ENCODE peak calls at places on chromosomes 6 and 20, in six cellular contexts. One of them, this sample, is unnamed.

GRCh38 chr20:60057123-60057865 is 99.1 kb downstream of the CDH26 start:
- DNase-seq in IMR-90: peak
- DNase-seq in fibroblast of villous mesenchyme: peak
- DNase-seq in GM12878: peak
- DNase-seq in tibial nerve: no peak
- DNase-seq in fibroblast of the aortic adventitia: peak
- DNase-seq in this sample: peak

GRCh38 chr6:166758136-166758704 is 131.2 kb upstream of the RPS6KA2 start:
- DNase-seq in IMR-90: no peak
- DNase-seq in fibroblast of villous mesenchyme: no peak
- DNase-seq in GM12878: no peak
- DNase-seq in tibial nerve: no peak
- DNase-seq in fibroblast of the aortic adventitia: no peak
- DNase-seq in this sample: no peak

GRCh38 chr20:3515379-3516175 is 44.8 kb downstream of the ATRN start:
- DNase-seq in IMR-90: peak
- DNase-seq in fibroblast of villous mesenchyme: peak
- DNase-seq in GM12878: no peak
- DNase-seq in tibial nerve: no peak
- DNase-seq in fibroblast of the aortic adventitia: no peak
- DNase-seq in this sample: no peak

GRCh38 chr6:168616807-168617756 is 176.1 kb downstream of the SMOC2 start:
- DNase-seq in IMR-90: no peak
- DNase-seq in fibroblast of villous mesenchyme: no peak
- DNase-seq in GM12878: no peak
- DNase-seq in tibial nerve: no peak
- DNase-seq in fibroblast of the aortic adventitia: peak
- DNase-seq in this sample: no peak

GRCh38 chr6:148455225-148455624 is 112.6 kb downstream of the SASH1 start:
- DNase-seq in IMR-90: peak
- DNase-seq in fibroblast of villous mesenchyme: peak
- DNase-seq in GM12878: no peak
- DNase-seq in tibial nerve: no peak
- DNase-seq in fibroblast of the aortic adventitia: peak
- DNase-seq in this sample: no peak

GRCh38 chr20:20207291-20207690 is 155.0 kb downstream of the CFAP61 start:
- DNase-seq in IMR-90: no peak
- DNase-seq in fibroblast of villous mesenchyme: no peak
- DNase-seq in GM12878: no peak
- DNase-seq in tibial nerve: no peak
- DNase-seq in fibroblast of the aortic adventitia: no peak
- DNase-seq in this sample: no peak

GRCh38 chr20:4550740-4551139 is 171.0 kb upstream of the PRND start:
- DNase-seq in IMR-90: peak
- DNase-seq in fibroblast of villous mesenchyme: no peak
- DNase-seq in GM12878: no peak
- DNase-seq in tibial nerve: no peak
- DNase-seq in fibroblast of the aortic adventitia: no peak
- DNase-seq in this sample: peak

GRCh38 chr6:112216699-112217551 is 37.4 kb downstream of the LAMA4 start:
- DNase-seq in IMR-90: peak
- DNase-seq in fibroblast of villous mesenchyme: peak
- DNase-seq in GM12878: no peak
- DNase-seq in tibial nerve: no peak
- DNase-seq in fibroblast of the aortic adventitia: peak
- DNase-seq in this sample: peak

GRCh38 chr6:34791842-34792604 is at the start of gene BLTP3A:
- DNase-seq in IMR-90: peak
- DNase-seq in fibroblast of villous mesenchyme: peak
- DNase-seq in GM12878: no peak
- DNase-seq in tibial nerve: peak
- DNase-seq in fibroblast of the aortic adventitia: peak
- DNase-seq in this sample: no peak

GRCh38 chr6:34115396-34116314 is 30.2 kb downstream of the GRM4 start:
- DNase-seq in IMR-90: peak
- DNase-seq in fibroblast of villous mesenchyme: peak
- DNase-seq in GM12878: no peak
- DNase-seq in tibial nerve: no peak
- DNase-seq in fibroblast of the aortic adventitia: peak
- DNase-seq in this sample: no peak

GRCh38 chr20:8492182-8492581 is 360.1 kb downstream of the PLCB1 start:
- DNase-seq in IMR-90: no peak
- DNase-seq in fibroblast of villous mesenchyme: no peak
- DNase-seq in GM12878: no peak
- DNase-seq in tibial nerve: no peak
- DNase-seq in fibroblast of the aortic adventitia: peak
- DNase-seq in this sample: no peak

GRCh38 chr6:75424610-75425548 is 68.7 kb downstream of the FILIP1 start:
- DNase-seq in IMR-90: peak
- DNase-seq in fibroblast of villous mesenchyme: peak
- DNase-seq in GM12878: no peak
- DNase-seq in tibial nerve: no peak
- DNase-seq in fibroblast of the aortic adventitia: no peak
- DNase-seq in this sample: no peak

GRCh38 chr20:45268531-45268930 is 14.2 kb upstream of the SLPI start:
- DNase-seq in IMR-90: no peak
- DNase-seq in fibroblast of villous mesenchyme: peak
- DNase-seq in GM12878: no peak
- DNase-seq in tibial nerve: no peak
- DNase-seq in fibroblast of the aortic adventitia: peak
- DNase-seq in this sample: no peak

GRCh38 chr20:3000852-3001523 is 42.4 kb upstream of the GNRH2 start:
- DNase-seq in IMR-90: peak
- DNase-seq in fibroblast of villous mesenchyme: peak
- DNase-seq in GM12878: no peak
- DNase-seq in tibial nerve: no peak
- DNase-seq in fibroblast of the aortic adventitia: peak
- DNase-seq in this sample: no peak

GRCh38 chr6:35955071-35955470 is 34.2 kb upstream of the SRPK1 start:
- DNase-seq in IMR-90: peak
- DNase-seq in fibroblast of villous mesenchyme: no peak
- DNase-seq in GM12878: no peak
- DNase-seq in tibial nerve: no peak
- DNase-seq in fibroblast of the aortic adventitia: peak
- DNase-seq in this sample: no peak

GRCh38 chr6:35954335-35954734 is 33.4 kb upstream of the SRPK1 start:
- DNase-seq in IMR-90: peak
- DNase-seq in fibroblast of villous mesenchyme: no peak
- DNase-seq in GM12878: no peak
- DNase-seq in tibial nerve: no peak
- DNase-seq in fibroblast of the aortic adventitia: no peak
- DNase-seq in this sample: no peak

GRCh38 chr6:35955521-35955920 is 34.6 kb upstream of the SRPK1 start:
- DNase-seq in IMR-90: no peak
- DNase-seq in fibroblast of villous mesenchyme: no peak
- DNase-seq in GM12878: no peak
- DNase-seq in tibial nerve: no peak
- DNase-seq in fibroblast of the aortic adventitia: no peak
- DNase-seq in this sample: no peak

GRCh38 chr6:35960192-35960591 is 39.3 kb upstream of the SRPK1 start:
- DNase-seq in IMR-90: peak
- DNase-seq in fibroblast of villous mesenchyme: no peak
- DNase-seq in GM12878: no peak
- DNase-seq in tibial nerve: no peak
- DNase-seq in fibroblast of the aortic adventitia: peak
- DNase-seq in this sample: no peak

GRCh38 chr6:35955970-35956369 is 35.1 kb upstream of the SRPK1 start:
- DNase-seq in IMR-90: no peak
- DNase-seq in fibroblast of villous mesenchyme: no peak
- DNase-seq in GM12878: no peak
- DNase-seq in tibial nerve: no peak
- DNase-seq in fibroblast of the aortic adventitia: no peak
- DNase-seq in this sample: no peak
- TF ChIP-seq CTCF in IMR-90: peak
- TF ChIP-seq CTCF in fibroblast of villous mesenchyme: peak
- TF ChIP-seq CTCF in GM12878: peak
- TF ChIP-seq CTCF in tibial nerve: no peak
- TF ChIP-seq CTCF in fibroblast of the aortic adventitia: no peak
- TF ChIP-seq CTCF in this sample: peak

DNA sequence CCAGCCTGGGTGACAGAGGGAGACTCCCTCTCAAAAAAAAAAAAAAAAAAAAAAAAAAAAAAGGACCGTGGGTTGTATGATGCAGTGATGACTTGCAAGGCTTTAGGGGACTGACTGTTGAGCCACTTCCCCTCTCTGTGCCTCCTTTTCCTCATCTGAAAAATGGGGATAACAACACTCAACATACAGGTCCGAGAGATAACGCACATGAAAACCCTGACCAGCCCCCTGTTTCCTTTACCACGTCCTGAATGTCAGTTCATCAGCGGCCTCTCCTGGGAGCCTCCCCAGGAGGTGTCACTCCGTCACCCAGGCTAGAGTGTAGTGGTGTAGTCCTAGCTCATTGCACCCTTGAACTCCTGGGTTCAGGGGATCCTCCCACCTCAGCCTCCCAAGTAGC is 3.9 kb downstream of the SLA2 start:
- DNase-seq in IMR-90: no peak
- DNase-seq in fibroblast of villous mesenchyme: no peak
- DNase-seq in GM12878: no peak
- DNase-seq in tibial nerve: no peak
- DNase-seq in fibroblast of the aortic adventitia: no peak
- DNase-seq in this sample: no peak
- H3K4me3 ChIP-seq in IMR-90: no peak
- H3K4me3 ChIP-seq in fibroblast of villous mesenchyme: no peak
- H3K4me3 ChIP-seq in GM12878: no peak
- H3K4me3 ChIP-seq in tibial nerve: no peak
- H3K4me3 ChIP-seq in fibroblast of the aortic adventitia: no peak
- H3K4me3 ChIP-seq in this sample: no peak

DNA sequence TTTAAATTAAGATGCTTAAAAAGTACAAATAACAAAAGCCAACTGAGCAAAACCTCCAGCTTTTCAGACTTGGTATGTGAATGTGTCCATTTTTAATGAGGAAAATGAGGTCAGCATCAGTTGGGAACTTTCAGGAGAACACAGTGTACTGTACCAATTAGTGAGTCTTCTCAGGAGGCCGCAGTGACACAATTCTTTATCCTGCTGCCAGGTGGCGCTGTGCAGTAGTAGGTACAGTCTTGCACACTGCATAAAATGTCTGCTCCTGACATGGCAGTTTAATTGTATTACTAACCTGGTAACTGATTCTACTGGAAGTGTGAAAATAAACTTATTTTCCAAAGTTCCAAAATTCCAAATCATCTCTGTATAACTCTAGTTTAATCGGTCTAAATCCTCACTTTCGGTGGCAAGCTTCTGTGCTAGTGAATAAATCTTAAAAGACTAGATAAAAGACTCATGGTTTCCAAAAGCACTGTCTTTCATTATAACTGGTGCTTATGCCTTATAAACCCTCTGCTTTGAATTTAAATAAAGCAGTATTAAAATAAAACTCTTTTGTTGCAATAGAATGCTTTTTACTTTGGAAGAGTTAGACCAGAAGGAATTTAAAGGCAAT is 214.8 kb upstream of the MMS22L start:
- DNase-seq in IMR-90: peak
- DNase-seq in fibroblast of villous mesenchyme: peak
- DNase-seq in GM12878: peak
- DNase-seq in tibial nerve: peak
- DNase-seq in fibroblast of the aortic adventitia: peak
- DNase-seq in this sample: peak
- TF ChIP-seq CTCF in IMR-90: peak
- TF ChIP-seq CTCF in fibroblast of villous mesenchyme: peak
- TF ChIP-seq CTCF in GM12878: peak
- TF ChIP-seq CTCF in tibial nerve: peak
- TF ChIP-seq CTCF in fibroblast of the aortic adventitia: peak
- TF ChIP-seq CTCF in this sample: peak

GRCh38 chr6:88246654-88247053 is 80.5 kb upstream of the CNR1 start:
- DNase-seq in IMR-90: no peak
- DNase-seq in fibroblast of villous mesenchyme: no peak
- DNase-seq in GM12878: no peak
- DNase-seq in tibial nerve: no peak
- DNase-seq in fibroblast of the aortic adventitia: no peak
- DNase-seq in this sample: no peak

GRCh38 chr6:88248709-88249321 is 82.7 kb upstream of the CNR1 start:
- DNase-seq in IMR-90: no peak
- DNase-seq in fibroblast of villous mesenchyme: no peak
- DNase-seq in GM12878: no peak
- DNase-seq in tibial nerve: no peak
- DNase-seq in fibroblast of the aortic adventitia: no peak
- DNase-seq in this sample: no peak

GRCh38 chr6:88251261-88251660 is 85.1 kb upstream of the CNR1 start:
- DNase-seq in IMR-90: no peak
- DNase-seq in fibroblast of villous mesenchyme: no peak
- DNase-seq in GM12878: no peak
- DNase-seq in tibial nerve: no peak
- DNase-seq in fibroblast of the aortic adventitia: no peak
- DNase-seq in this sample: no peak
- H3K4me3 ChIP-seq in IMR-90: no peak
- H3K4me3 ChIP-seq in fibroblast of villous mesenchyme: no peak
- H3K4me3 ChIP-seq in GM12878: no peak
- H3K4me3 ChIP-seq in tibial nerve: no peak
- H3K4me3 ChIP-seq in fibroblast of the aortic adventitia: no peak
- H3K4me3 ChIP-seq in this sample: no peak

GRCh38 chr20:62553136-62553837 is 77.5 kb upstream of the GATA5 start:
- DNase-seq in IMR-90: no peak
- DNase-seq in fibroblast of villous mesenchyme: no peak
- DNase-seq in GM12878: no peak
- DNase-seq in tibial nerve: no peak
- DNase-seq in fibroblast of the aortic adventitia: no peak
- DNase-seq in this sample: no peak
- TF ChIP-seq CTCF in IMR-90: no peak
- TF ChIP-seq CTCF in fibroblast of villous mesenchyme: no peak
- TF ChIP-seq CTCF in GM12878: no peak
- TF ChIP-seq CTCF in tibial nerve: no peak
- TF ChIP-seq CTCF in fibroblast of the aortic adventitia: no peak
- TF ChIP-seq CTCF in this sample: no peak